ENCODE peak calls at places on chromosomes 4 and X, in five cellular contexts. One of them, this sample, is unnamed.

GRCh38 chr4:181877329-181877848 is 365.8 kb upstream of the TENM3 start:
- DNase-seq in mammary epithelial cell: peak
- DNase-seq in Right ventricle myocardium superior: no peak
- DNase-seq in stimulated activated naive CD8-positive, alpha-beta T cell treated with anti-CD3 and anti-CD28 coated beads, Interleukin-15, amount 100 ng/mL, for 72 hours: no peak
- DNase-seq in stimulated activated CD4-positive, alpha-beta T cell treated with anti-CD3 and anti-CD28 coated beads, Interleukin-12 subunit alpha, Interleukin-12 subunit beta, amount 100 ng/mL, for 48 hours: no peak
- DNase-seq in this sample: no peak

GRCh38 chr4:137307806-137308205 is 224.5 kb downstream of the PCDH18 start:
- DNase-seq in mammary epithelial cell: peak
- DNase-seq in Right ventricle myocardium superior: peak
- DNase-seq in stimulated activated naive CD8-positive, alpha-beta T cell treated with anti-CD3 and anti-CD28 coated beads, Interleukin-15, amount 100 ng/mL, for 72 hours: no peak
- DNase-seq in stimulated activated CD4-positive, alpha-beta T cell treated with anti-CD3 and anti-CD28 coated beads, Interleukin-12 subunit alpha, Interleukin-12 subunit beta, amount 100 ng/mL, for 48 hours: no peak
- DNase-seq in this sample: no peak

GRCh38 chr4:107893171-107894137 is 37.9 kb upstream of the CYP2U1 start:
- DNase-seq in mammary epithelial cell: peak
- DNase-seq in Right ventricle myocardium superior: no peak
- DNase-seq in stimulated activated naive CD8-positive, alpha-beta T cell treated with anti-CD3 and anti-CD28 coated beads, Interleukin-15, amount 100 ng/mL, for 72 hours: no peak
- DNase-seq in stimulated activated CD4-positive, alpha-beta T cell treated with anti-CD3 and anti-CD28 coated beads, Interleukin-12 subunit alpha, Interleukin-12 subunit beta, amount 100 ng/mL, for 48 hours: no peak
- DNase-seq in this sample: no peak

GRCh38 chr4:74490736-74491135 is 45.8 kb downstream of the AREG start:
- DNase-seq in mammary epithelial cell: peak
- DNase-seq in Right ventricle myocardium superior: no peak
- DNase-seq in stimulated activated naive CD8-positive, alpha-beta T cell treated with anti-CD3 and anti-CD28 coated beads, Interleukin-15, amount 100 ng/mL, for 72 hours: no peak
- DNase-seq in stimulated activated CD4-positive, alpha-beta T cell treated with anti-CD3 and anti-CD28 coated beads, Interleukin-12 subunit alpha, Interleukin-12 subunit beta, amount 100 ng/mL, for 48 hours: no peak
- DNase-seq in this sample: no peak

GRCh38 chr4:157582141-157582540 is 361.6 kb downstream of the GRIA2 start:
- DNase-seq in mammary epithelial cell: no peak
- DNase-seq in Right ventricle myocardium superior: no peak
- DNase-seq in stimulated activated naive CD8-positive, alpha-beta T cell treated with anti-CD3 and anti-CD28 coated beads, Interleukin-15, amount 100 ng/mL, for 72 hours: no peak
- DNase-seq in stimulated activated CD4-positive, alpha-beta T cell treated with anti-CD3 and anti-CD28 coated beads, Interleukin-12 subunit alpha, Interleukin-12 subunit beta, amount 100 ng/mL, for 48 hours: no peak
- DNase-seq in this sample: no peak

GRCh38 chr4:72314869-72315268 is 254.2 kb downstream of the ADAMTS3 start:
- DNase-seq in mammary epithelial cell: peak
- DNase-seq in Right ventricle myocardium superior: no peak
- DNase-seq in stimulated activated naive CD8-positive, alpha-beta T cell treated with anti-CD3 and anti-CD28 coated beads, Interleukin-15, amount 100 ng/mL, for 72 hours: no peak
- DNase-seq in stimulated activated CD4-positive, alpha-beta T cell treated with anti-CD3 and anti-CD28 coated beads, Interleukin-12 subunit alpha, Interleukin-12 subunit beta, amount 100 ng/mL, for 48 hours: no peak
- DNase-seq in this sample: no peak

GRCh38 chr4:115720611-115721010 is 607.2 kb upstream of the NDST4 start:
- DNase-seq in mammary epithelial cell: peak
- DNase-seq in Right ventricle myocardium superior: no peak
- DNase-seq in stimulated activated naive CD8-positive, alpha-beta T cell treated with anti-CD3 and anti-CD28 coated beads, Interleukin-15, amount 100 ng/mL, for 72 hours: no peak
- DNase-seq in stimulated activated CD4-positive, alpha-beta T cell treated with anti-CD3 and anti-CD28 coated beads, Interleukin-12 subunit alpha, Interleukin-12 subunit beta, amount 100 ng/mL, for 48 hours: no peak
- DNase-seq in this sample: no peak

GRCh38 chrX:120429776-120430535 is 39.1 kb downstream of the LAMP2 start:
- DNase-seq in mammary epithelial cell: no peak
- DNase-seq in Right ventricle myocardium superior: no peak
- DNase-seq in stimulated activated naive CD8-positive, alpha-beta T cell treated with anti-CD3 and anti-CD28 coated beads, Interleukin-15, amount 100 ng/mL, for 72 hours: no peak
- DNase-seq in stimulated activated CD4-positive, alpha-beta T cell treated with anti-CD3 and anti-CD28 coated beads, Interleukin-12 subunit alpha, Interleukin-12 subunit beta, amount 100 ng/mL, for 48 hours: no peak
- DNase-seq in this sample: no peak

GRCh38 chr4:89657931-89658700 is 178.8 kb downstream of the SNCA start:
- DNase-seq in mammary epithelial cell: no peak
- DNase-seq in Right ventricle myocardium superior: no peak
- DNase-seq in stimulated activated naive CD8-positive, alpha-beta T cell treated with anti-CD3 and anti-CD28 coated beads, Interleukin-15, amount 100 ng/mL, for 72 hours: no peak
- DNase-seq in stimulated activated CD4-positive, alpha-beta T cell treated with anti-CD3 and anti-CD28 coated beads, Interleukin-12 subunit alpha, Interleukin-12 subunit beta, amount 100 ng/mL, for 48 hours: no peak
- DNase-seq in this sample: no peak

GRCh38 chr4:147709999-147710398 is 21.9 kb upstream of the ARHGAP10 start:
- DNase-seq in mammary epithelial cell: peak
- DNase-seq in Right ventricle myocardium superior: no peak
- DNase-seq in stimulated activated naive CD8-positive, alpha-beta T cell treated with anti-CD3 and anti-CD28 coated beads, Interleukin-15, amount 100 ng/mL, for 72 hours: no peak
- DNase-seq in stimulated activated CD4-positive, alpha-beta T cell treated with anti-CD3 and anti-CD28 coated beads, Interleukin-12 subunit alpha, Interleukin-12 subunit beta, amount 100 ng/mL, for 48 hours: no peak
- DNase-seq in this sample: no peak

GRCh38 chrX:137855490-137855889 is 289.6 kb downstream of the ZIC3 start:
- DNase-seq in mammary epithelial cell: no peak
- DNase-seq in Right ventricle myocardium superior: no peak
- DNase-seq in stimulated activated naive CD8-positive, alpha-beta T cell treated with anti-CD3 and anti-CD28 coated beads, Interleukin-15, amount 100 ng/mL, for 72 hours: no peak
- DNase-seq in stimulated activated CD4-positive, alpha-beta T cell treated with anti-CD3 and anti-CD28 coated beads, Interleukin-12 subunit alpha, Interleukin-12 subunit beta, amount 100 ng/mL, for 48 hours: no peak
- DNase-seq in this sample: no peak

GRCh38 chr4:56213543-56213942 is 173.7 kb downstream of the AASDH start:
- DNase-seq in mammary epithelial cell: no peak
- DNase-seq in Right ventricle myocardium superior: no peak
- DNase-seq in stimulated activated naive CD8-positive, alpha-beta T cell treated with anti-CD3 and anti-CD28 coated beads, Interleukin-15, amount 100 ng/mL, for 72 hours: no peak
- DNase-seq in stimulated activated CD4-positive, alpha-beta T cell treated with anti-CD3 and anti-CD28 coated beads, Interleukin-12 subunit alpha, Interleukin-12 subunit beta, amount 100 ng/mL, for 48 hours: no peak
- DNase-seq in this sample: no peak

GRCh38 chrX:139877710-139878414 is 55.0 kb downstream of the ATP11C start:
- DNase-seq in mammary epithelial cell: no peak
- DNase-seq in Right ventricle myocardium superior: no peak
- DNase-seq in stimulated activated naive CD8-positive, alpha-beta T cell treated with anti-CD3 and anti-CD28 coated beads, Interleukin-15, amount 100 ng/mL, for 72 hours: no peak
- DNase-seq in stimulated activated CD4-positive, alpha-beta T cell treated with anti-CD3 and anti-CD28 coated beads, Interleukin-12 subunit alpha, Interleukin-12 subunit beta, amount 100 ng/mL, for 48 hours: no peak
- DNase-seq in this sample: no peak

GRCh38 chrX:22486326-22486725 is 213.6 kb downstream of the CBLL2 start:
- DNase-seq in mammary epithelial cell: peak
- DNase-seq in Right ventricle myocardium superior: no peak
- DNase-seq in stimulated activated naive CD8-positive, alpha-beta T cell treated with anti-CD3 and anti-CD28 coated beads, Interleukin-15, amount 100 ng/mL, for 72 hours: no peak
- DNase-seq in stimulated activated CD4-positive, alpha-beta T cell treated with anti-CD3 and anti-CD28 coated beads, Interleukin-12 subunit alpha, Interleukin-12 subunit beta, amount 100 ng/mL, for 48 hours: no peak
- DNase-seq in this sample: no peak

GRCh38 chr4:128635141-128635911 is 174.2 kb upstream of the JADE1 start:
- DNase-seq in mammary epithelial cell: no peak
- DNase-seq in Right ventricle myocardium superior: peak
- DNase-seq in stimulated activated naive CD8-positive, alpha-beta T cell treated with anti-CD3 and anti-CD28 coated beads, Interleukin-15, amount 100 ng/mL, for 72 hours: no peak
- DNase-seq in stimulated activated CD4-positive, alpha-beta T cell treated with anti-CD3 and anti-CD28 coated beads, Interleukin-12 subunit alpha, Interleukin-12 subunit beta, amount 100 ng/mL, for 48 hours: no peak
- DNase-seq in this sample: peak

GRCh38 chrX:153565996-153566580 is 32.9 kb downstream of the CCNQ start:
- DNase-seq in mammary epithelial cell: no peak
- DNase-seq in Right ventricle myocardium superior: no peak
- DNase-seq in stimulated activated naive CD8-positive, alpha-beta T cell treated with anti-CD3 and anti-CD28 coated beads, Interleukin-15, amount 100 ng/mL, for 72 hours: no peak
- DNase-seq in stimulated activated CD4-positive, alpha-beta T cell treated with anti-CD3 and anti-CD28 coated beads, Interleukin-12 subunit alpha, Interleukin-12 subunit beta, amount 100 ng/mL, for 48 hours: no peak
- DNase-seq in this sample: no peak

GRCh38 chr4:139795915-139796314 is 130.3 kb downstream of the MGST2 start:
- DNase-seq in mammary epithelial cell: no peak
- DNase-seq in Right ventricle myocardium superior: no peak
- DNase-seq in stimulated activated naive CD8-positive, alpha-beta T cell treated with anti-CD3 and anti-CD28 coated beads, Interleukin-15, amount 100 ng/mL, for 72 hours: no peak
- DNase-seq in stimulated activated CD4-positive, alpha-beta T cell treated with anti-CD3 and anti-CD28 coated beads, Interleukin-12 subunit alpha, Interleukin-12 subunit beta, amount 100 ng/mL, for 48 hours: no peak
- DNase-seq in this sample: no peak

GRCh38 chr4:152806492-152807125 is 26.9 kb downstream of the ARFIP1 start:
- DNase-seq in mammary epithelial cell: no peak
- DNase-seq in Right ventricle myocardium superior: no peak
- DNase-seq in stimulated activated naive CD8-positive, alpha-beta T cell treated with anti-CD3 and anti-CD28 coated beads, Interleukin-15, amount 100 ng/mL, for 72 hours: no peak
- DNase-seq in stimulated activated CD4-positive, alpha-beta T cell treated with anti-CD3 and anti-CD28 coated beads, Interleukin-12 subunit alpha, Interleukin-12 subunit beta, amount 100 ng/mL, for 48 hours: no peak
- DNase-seq in this sample: no peak

GRCh38 chrX:75278991-75279390 is 5.1 kb downstream of the UPRT start:
- DNase-seq in mammary epithelial cell: no peak
- DNase-seq in Right ventricle myocardium superior: no peak
- DNase-seq in stimulated activated naive CD8-positive, alpha-beta T cell treated with anti-CD3 and anti-CD28 coated beads, Interleukin-15, amount 100 ng/mL, for 72 hours: no peak
- DNase-seq in stimulated activated CD4-positive, alpha-beta T cell treated with anti-CD3 and anti-CD28 coated beads, Interleukin-12 subunit alpha, Interleukin-12 subunit beta, amount 100 ng/mL, for 48 hours: no peak
- DNase-seq in this sample: no peak

GRCh38 chr4:121034010-121034409 is 38.3 kb downstream of the NDNF start:
- DNase-seq in mammary epithelial cell: peak
- DNase-seq in Right ventricle myocardium superior: no peak
- DNase-seq in stimulated activated naive CD8-positive, alpha-beta T cell treated with anti-CD3 and anti-CD28 coated beads, Interleukin-15, amount 100 ng/mL, for 72 hours: no peak
- DNase-seq in stimulated activated CD4-positive, alpha-beta T cell treated with anti-CD3 and anti-CD28 coated beads, Interleukin-12 subunit alpha, Interleukin-12 subunit beta, amount 100 ng/mL, for 48 hours: no peak
- DNase-seq in this sample: no peak

GRCh38 chr4:151687021-151687640 is 73.7 kb downstream of the GATB start:
- DNase-seq in mammary epithelial cell: no peak
- DNase-seq in Right ventricle myocardium superior: no peak
- DNase-seq in stimulated activated naive CD8-positive, alpha-beta T cell treated with anti-CD3 and anti-CD28 coated beads, Interleukin-15, amount 100 ng/mL, for 72 hours: no peak
- DNase-seq in stimulated activated CD4-positive, alpha-beta T cell treated with anti-CD3 and anti-CD28 coated beads, Interleukin-12 subunit alpha, Interleukin-12 subunit beta, amount 100 ng/mL, for 48 hours: no peak
- DNase-seq in this sample: no peak

GRCh38 chr4:182760644-182761043 is 156.5 kb downstream of the DCTD start:
- DNase-seq in mammary epithelial cell: no peak
- DNase-seq in Right ventricle myocardium superior: no peak
- DNase-seq in stimulated activated naive CD8-positive, alpha-beta T cell treated with anti-CD3 and anti-CD28 coated beads, Interleukin-15, amount 100 ng/mL, for 72 hours: no peak
- DNase-seq in stimulated activated CD4-positive, alpha-beta T cell treated with anti-CD3 and anti-CD28 coated beads, Interleukin-12 subunit alpha, Interleukin-12 subunit beta, amount 100 ng/mL, for 48 hours: no peak
- DNase-seq in this sample: no peak